ENCODE peak calls at places on chromosomes 13 and 19, in seven cellular contexts. G, V, H, F, Y, D and K are unnamed samples.

GRCh38 chr13:109274188-109274821 is 512.1 kb downstream of the IRS2 start:
- DNase-seq in F (no peak), G (no peak), V (peak), H (peak), Y (peak), D (no peak), K (no peak)

GRCh38 chr19:15294591-15294990 is 37.7 kb downstream of the BRD4 start:
- DNase-seq in Y (no peak), F (no peak), G (no peak), H (no peak), D (peak), V (peak), K (no peak)

GRCh38 chr13:108877300-108877699 is 247.9 kb downstream of the MYO16 start:
- DNase-seq in F (no peak), Y (peak), V (no peak), D (no peak), G (no peak), H (peak), K (no peak)

GRCh38 chr13:71866173-71867091 is 572 bp downstream of the DACH1 start:
- DNase-seq in Y (no peak), H (peak), G (no peak), V (no peak), F (no peak), D (peak), K (no peak)

GRCh38 chr19:5572556-5573286 is 5.0 kb upstream of the TINCR start:
- DNase-seq in H (no peak), F (no peak), G (no peak), D (no peak), Y (no peak), V (no peak), K (no peak)

GRCh38 chr19:29014857-29015436 is 198.0 kb downstream of the UQCRFS1 start:
- DNase-seq in F (no peak), Y (no peak), V (no peak), D (peak), H (peak), G (no peak), K (no peak)

GRCh38 chr19:14116918-14117578 is 514 bp downstream of the PRKACA start:
- DNase-seq in F (peak), G (no peak), H (peak), D (peak), Y (no peak), V (no peak), K (no peak)

GRCh38 chr13:40101708-40102359 is 446.4 kb downstream of the COG6 start:
- DNase-seq in V (no peak), H (no peak), G (no peak), D (no peak), F (no peak), Y (no peak), K (no peak)

GRCh38 chr13:61084983-61085382 is 330.7 kb downstream of the PCDH20 start:
- DNase-seq in G (no peak), F (no peak), D (no peak), Y (peak), V (no peak), H (no peak), K (no peak)

GRCh38 chr13:107864543-107865460 is 350.5 kb downstream of the LIG4 start:
- DNase-seq in H (peak), V (peak), F (no peak), D (no peak), Y (peak), G (peak), K (no peak)

GRCh38 chr13:84684048-84684662 is 801.9 kb upstream of the SLITRK1 start:
- DNase-seq in D (no peak), H (no peak), V (no peak), G (no peak), F (no peak), Y (no peak), K (no peak)

GRCh38 chr13:51336746-51337145 is 2.7 kb upstream of the SERPINE3 start:
- DNase-seq in Y (no peak), F (no peak), D (no peak), H (no peak), V (no peak), G (no peak), K (no peak)

GRCh38 chr19:40055832-40056504 is at the start of gene ZNF780B:
- DNase-seq in V (peak), F (peak), G (peak), Y (peak), H (peak), D (peak), K (peak)

GRCh38 chr19:40056505-40056904 is 474 bp upstream of the ZNF780B start:
- DNase-seq in G (no peak), D (no peak), H (no peak), V (no peak), F (no peak), Y (no peak), K (no peak)

GRCh38 chr19:40054632-40055031 is 1.4 kb downstream of the ZNF780B start:
- DNase-seq in Y (no peak), V (no peak), F (no peak), G (no peak), D (no peak), H (no peak), K (no peak)

GRCh38 chr19:40055049-40055448 is 982 bp downstream of the ZNF780B start:
- DNase-seq in G (no peak), D (no peak), H (no peak), F (no peak), V (no peak), Y (no peak), K (no peak)

DNA sequence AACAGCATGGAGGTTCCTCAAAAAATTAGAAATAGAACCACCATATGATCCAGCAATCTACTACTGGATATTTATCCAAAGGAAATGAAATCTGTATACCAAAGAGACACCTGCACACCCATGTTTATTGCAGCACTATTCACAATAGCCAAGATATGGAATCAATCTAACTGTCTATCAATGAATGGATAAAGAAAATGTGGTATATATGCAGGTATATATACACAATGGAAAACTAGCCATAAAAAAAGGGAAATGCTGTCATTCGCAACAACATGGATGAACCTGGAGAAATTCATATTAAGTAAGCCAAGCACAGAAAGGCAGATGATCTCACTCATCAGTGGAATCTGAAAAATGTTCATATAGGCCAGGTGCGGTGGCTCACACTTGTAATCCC is 2.5 kb downstream of the ZNF780B start:
- DNase-seq in H (no peak), D (no peak), V (no peak), Y (no peak), F (no peak), G (no peak), K (no peak)
- H3K4me3 ChIP-seq in H (no peak), D (no peak), V (no peak), Y (no peak), F (no peak), G (no peak), K (no peak)

DNA sequence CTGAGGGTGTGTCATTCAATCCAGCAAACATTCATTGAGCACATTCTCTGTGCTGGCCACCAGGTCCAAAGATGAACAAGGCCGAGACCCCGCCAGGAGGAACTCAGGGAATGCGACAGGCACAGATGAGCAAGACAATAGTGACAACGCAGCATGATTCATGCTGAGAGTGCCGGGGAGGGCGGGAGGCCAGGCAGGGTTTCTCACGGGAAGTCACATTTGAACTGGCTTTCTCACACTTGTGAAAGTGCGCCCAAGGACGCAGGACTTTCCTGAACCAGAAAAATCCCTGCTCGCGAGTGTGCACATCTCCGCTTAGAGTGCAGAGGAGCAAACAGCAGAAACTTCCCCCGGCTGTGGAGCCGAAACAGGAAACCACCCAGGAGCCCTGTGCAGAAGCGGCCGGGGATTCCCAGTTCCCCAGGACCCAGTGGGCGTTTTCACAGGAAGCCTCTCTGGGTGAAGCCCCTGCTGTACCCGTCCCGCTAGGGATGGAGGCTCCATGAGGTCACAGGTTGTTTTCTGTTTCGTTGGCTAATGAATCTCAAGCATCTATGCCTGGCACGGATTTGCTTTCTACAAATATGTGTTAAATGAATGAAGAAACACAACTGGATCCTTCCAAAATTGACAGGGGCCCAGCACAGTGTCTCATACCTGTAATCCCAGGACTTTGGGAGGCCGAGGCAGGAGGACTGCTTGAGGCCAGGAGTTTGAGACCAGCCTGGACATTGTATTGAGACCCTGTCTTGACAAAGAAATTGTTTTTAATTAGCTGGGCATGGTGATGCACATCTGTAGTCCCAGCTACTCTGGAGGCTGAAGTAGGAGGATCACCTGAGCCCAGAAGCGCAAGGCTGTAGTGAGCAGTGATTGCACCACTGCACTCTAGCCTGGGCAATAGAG is 68.4 kb upstream of the TM9SF2 start:
- DNase-seq in F (peak), H (peak), V (peak), D (peak), G (no peak), Y (peak), K (peak)
- H3K4me3 ChIP-seq in F (peak), H (peak), V (peak), D (no peak), G (no peak), Y (peak), K (peak)

GRCh38 chr19:54298357-54299125 is 14.4 kb downstream of the LILRA5 start:
- DNase-seq in Y (no peak), H (no peak), V (no peak), D (peak), F (peak), G (no peak), K (no peak)
- H3K4me3 ChIP-seq in Y (no peak), H (no peak), V (no peak), D (no peak), F (no peak), G (no peak), K (no peak)

GRCh38 chr19:19661141-19661674 is 2.3 kb downstream of the ATP13A1 start:
- DNase-seq in V (no peak), G (no peak), F (peak), D (no peak), Y (no peak), H (no peak), K (no peak)
- H3K4me3 ChIP-seq in V (peak), G (peak), F (no peak), D (peak), Y (no peak), H (peak), K (no peak)

DNA sequence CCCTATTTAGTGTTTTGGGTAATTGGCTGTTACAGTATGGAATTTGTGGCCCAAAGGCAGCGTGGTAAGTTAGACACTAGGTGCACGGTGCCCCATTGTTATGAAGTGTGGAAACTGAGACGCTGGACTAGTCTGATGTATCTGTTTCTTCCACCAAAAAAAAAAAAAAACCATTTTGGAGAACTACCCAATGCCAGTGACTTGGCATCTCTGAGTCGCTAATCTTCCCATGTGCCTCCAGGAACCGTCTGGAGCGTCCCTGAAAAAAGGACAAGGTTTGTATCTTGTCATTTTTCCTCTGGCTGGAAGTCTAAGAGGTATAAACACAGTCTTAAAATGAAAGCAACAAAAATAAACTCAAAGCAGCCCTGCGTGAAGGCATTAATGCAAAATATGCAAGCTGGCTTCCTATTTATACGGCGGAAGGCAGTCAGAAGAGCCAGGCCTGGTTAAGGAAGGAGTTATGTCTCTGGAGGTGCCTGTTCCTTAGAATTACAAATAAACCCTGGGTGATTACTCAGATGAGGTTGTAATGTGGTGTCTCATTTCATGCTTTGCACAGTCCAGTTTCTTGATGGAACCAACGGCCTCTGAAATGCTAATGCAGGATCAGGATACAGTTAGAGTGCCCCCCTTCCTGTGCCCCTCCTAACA is 20.2 kb downstream of the ACTN4 start:
- DNase-seq in D (peak), Y (peak), F (no peak), H (peak), G (no peak), V (peak), K (peak)
- H3K4me3 ChIP-seq in D (no peak), Y (no peak), F (peak), H (peak), G (no peak), V (no peak), K (no peak)

GRCh38 chr19:34431681-34432402 is 3.7 kb downstream of the UBA2 start:
- DNase-seq in F (no peak), D (no peak), Y (no peak), G (no peak), H (no peak), V (no peak), K (no peak)
- H3K4me3 ChIP-seq in F (no peak), D (no peak), Y (no peak), G (no peak), H (no peak), V (no peak), K (no peak)

DNA sequence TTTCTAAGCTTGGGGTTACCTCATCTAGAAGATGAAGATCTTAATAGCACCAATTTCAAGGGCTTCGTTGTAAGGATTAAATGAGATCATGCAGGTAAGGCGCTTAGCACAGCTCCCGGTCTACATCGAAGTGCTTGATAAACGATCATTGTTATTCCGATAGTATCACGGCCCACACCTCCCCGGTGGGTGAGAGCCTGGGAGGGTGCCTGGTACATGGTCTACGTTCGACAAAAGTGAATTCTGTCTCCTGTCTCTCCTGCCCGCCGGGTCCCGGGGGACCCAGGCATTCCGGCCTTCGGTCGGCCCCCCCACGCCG is 501 bp upstream of the MYH14 start:
- DNase-seq in G (no peak), F (no peak), Y (no peak), D (peak), V (no peak), H (no peak), K (no peak)
- H3K4me3 ChIP-seq in G (no peak), F (peak), Y (no peak), D (no peak), V (no peak), H (no peak), K (no peak)

DNA sequence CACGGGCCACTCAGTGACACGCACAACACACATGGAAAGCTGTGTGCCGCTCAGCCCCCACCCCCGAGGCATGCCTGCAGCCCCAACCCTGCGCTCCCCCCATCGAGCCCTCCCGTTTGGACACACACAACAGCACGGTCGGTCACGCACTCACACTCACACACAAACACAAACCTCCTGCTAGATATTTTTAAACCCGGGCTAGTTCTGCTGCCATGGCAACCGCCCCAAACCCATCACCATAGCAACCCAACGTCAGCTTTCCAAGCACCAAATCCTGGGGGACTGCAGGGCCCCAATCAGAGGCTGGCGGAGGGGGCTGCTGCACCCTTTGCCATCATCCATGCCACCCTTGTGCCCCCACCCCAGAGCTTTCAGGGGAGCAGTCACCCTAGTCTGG is 2.5 kb upstream of the NOVA2 start:
- DNase-seq in F (no peak), Y (no peak), V (no peak), H (peak), G (no peak), D (no peak), K (no peak)
- H3K4me3 ChIP-seq in F (no peak), Y (no peak), V (no peak), H (no peak), G (no peak), D (no peak), K (no peak)